ENCODE peak calls at places on chromosomes 16 and 17, in four cellular contexts. B is GM12865; A is mesenchymal stem cell; Q is CD4-positive, CD25-positive, alpha-beta regulatory T cell. L is an unnamed sample.
A peak's percentile ranks its signal among the peaks of the same experiment; 100 is the strongest.

GRCh38 chr16:74767749-74768148 is 6.9 kb downstream of the FA2H start:
- DNase-seq in A (no peak), B (no peak), Q (no peak), L (no peak)

GRCh38 chr16:83652898-83653297 is 154.9 kb upstream of the HSBP1 start:
- DNase-seq in Q (no peak), A (peak; percentile 1), B (no peak), L (peak; percentile 31)

GRCh38 chr16:11871193-11871592 is 19.9 kb upstream of the RSL1D1 start:
- DNase-seq in Q (no peak), B (no peak), A (peak; percentile 64), L (peak; percentile 59)

GRCh38 chr17:40553694-40554534 is 11.4 kb downstream of the CCR7 start:
- DNase-seq in B (no peak), A (peak; percentile 59), Q (no peak), L (peak; percentile 83)

GRCh38 chr16:89120281-89120680 is 26.6 kb downstream of the ACSF3 start:
- DNase-seq in B (no peak), A (no peak), Q (no peak), L (no peak)

GRCh38 chr17:77449373-77449907 is 308.7 kb downstream of the SEC14L1 start:
- DNase-seq in B (no peak), A (no peak), Q (no peak), L (no peak)

GRCh38 chr17:4152471-4152870 is 9.5 kb downstream of the CYB5D2 start:
- DNase-seq in A (peak; percentile 40), Q (no peak), B (no peak), L (no peak)

GRCh38 chr17:41521574-41522261 is 3.0 kb upstream of the KRT15 start:
- DNase-seq in B (no peak), Q (no peak), A (peak; percentile 90), L (peak; percentile 86)

GRCh38 chr16:31421587-31421986 is 6.6 kb downstream of the COX6A2 start:
- DNase-seq in A (no peak), Q (no peak), B (peak; percentile 64), L (no peak)

GRCh38 chr16:9119795-9120194 is 28.4 kb downstream of the HAPSTR1 start:
- DNase-seq in B (no peak), Q (no peak), A (no peak), L (peak; percentile 85)

GRCh38 chr17:58390884-58391283 is 26.4 kb downstream of the RNF43 start:
- DNase-seq in B (no peak), Q (no peak), A (no peak), L (no peak)
- H3K4me3 ChIP-seq in B (no peak overlapping the region), Q (no peak overlapping the region), A (no peak overlapping the region), L (no peak overlapping the region)

GRCh38 chr17:37746617-37747016 is 1.8 kb upstream of the HNF1B start:
- DNase-seq in Q (no peak), B (no peak), A (no peak), L (no peak)

GRCh38 chr17:37744633-37744927 is 279 bp downstream of the HNF1B start:
- DNase-seq in A (no peak), B (no peak), Q (no peak), L (no peak)

GRCh38 chr17:37745801-37746426 is 1.1 kb upstream of the HNF1B start:
- DNase-seq in Q (no peak), B (no peak), A (no peak), L (no peak)

GRCh38 chr17:37744961-37745800 is at the start of gene HNF1B:
- DNase-seq in Q (no peak), B (peak; percentile 68), A (no peak), L (no peak)

GRCh38 chr17:37747222-37747621 is 2.4 kb upstream of the HNF1B start:
- DNase-seq in Q (no peak), A (no peak), B (no peak), L (no peak)
- H3K4me3 ChIP-seq in Q (no peak overlapping the region), A (no peak overlapping the region), B (no peak overlapping the region), L (no peak overlapping the region)

DNA sequence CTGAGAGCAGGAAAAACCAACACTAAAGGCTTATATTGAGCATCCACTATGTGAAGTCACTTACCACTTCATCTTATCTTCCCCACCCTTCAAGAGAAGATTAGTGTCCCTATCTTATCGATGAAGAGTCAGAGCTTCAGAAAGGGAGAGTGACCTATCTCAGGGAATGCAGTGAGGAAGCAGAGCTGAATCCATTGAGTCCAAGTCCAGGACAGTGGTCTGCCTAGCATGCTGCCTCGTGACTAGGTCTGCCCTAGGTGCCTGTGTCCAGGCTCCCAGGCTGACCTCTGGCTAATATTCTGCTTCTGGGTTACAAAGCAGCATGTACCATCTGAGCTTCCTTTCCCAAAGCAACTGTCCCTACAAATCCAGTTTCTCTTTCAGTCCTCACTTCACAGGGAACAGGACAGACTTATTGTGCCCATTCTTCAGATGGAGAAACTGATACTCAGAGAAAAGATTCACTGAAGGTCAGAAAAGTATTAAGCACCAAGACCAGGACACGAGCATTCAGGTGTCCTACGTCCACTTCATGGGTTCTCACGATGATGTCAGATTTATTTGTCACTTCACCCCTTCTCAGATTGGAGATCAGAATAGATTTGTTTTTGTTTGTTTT is 13.3 kb upstream of the FZD2 start:
- DNase-seq in B (no peak), Q (no peak), A (no peak), L (no peak)
- H3K4me3 ChIP-seq in B (no peak overlapping the region), Q (no peak overlapping the region), A (no peak overlapping the region), L (no peak overlapping the region)

DNA sequence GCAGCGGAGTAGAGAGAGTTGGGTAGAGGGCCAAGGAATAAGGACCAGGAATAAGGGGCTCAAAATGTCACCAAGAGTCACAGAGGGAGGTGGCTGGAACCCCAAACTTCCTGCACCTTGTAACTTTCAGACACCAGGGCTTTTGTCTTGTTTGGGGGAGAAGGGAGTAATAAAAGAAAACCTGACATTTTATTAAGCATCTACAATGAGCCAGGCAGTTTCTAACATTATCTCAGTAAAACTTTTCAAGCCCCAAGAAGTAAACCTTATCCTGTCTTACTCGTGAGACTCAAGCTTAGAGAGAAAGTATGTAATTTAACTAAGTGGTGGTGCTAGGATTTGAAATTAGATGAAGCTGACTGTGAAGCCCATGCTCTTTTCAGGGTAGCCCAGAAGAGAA is 848 bp upstream of the MTMR4 start:
- DNase-seq in A (no peak), Q (no peak), B (no peak), L (no peak)
- H3K4me3 ChIP-seq in A (no peak overlapping the region), Q (peak overlapping the region; percentile 21), B (no peak overlapping the region), L (no peak overlapping the region)

GRCh38 chr16:46739934-46740333 is 8.2 kb downstream of the MYLK3 start:
- DNase-seq in B (no peak), A (no peak), Q (no peak), L (no peak)

GRCh38 chr16:46745594-46745993 is 2.5 kb downstream of the MYLK3 start:
- DNase-seq in Q (no peak), B (no peak), A (no peak), L (no peak)

GRCh38 chr16:46747777-46748651 is at the start of gene MYLK3:
- DNase-seq in B (no peak), A (peak; percentile 18), Q (no peak), L (peak; percentile 65)

GRCh38 chr16:46746821-46747776 is 1.0 kb downstream of the MYLK3 start:
- DNase-seq in B (no peak), A (peak; percentile 48), Q (no peak), L (no peak)

DNA sequence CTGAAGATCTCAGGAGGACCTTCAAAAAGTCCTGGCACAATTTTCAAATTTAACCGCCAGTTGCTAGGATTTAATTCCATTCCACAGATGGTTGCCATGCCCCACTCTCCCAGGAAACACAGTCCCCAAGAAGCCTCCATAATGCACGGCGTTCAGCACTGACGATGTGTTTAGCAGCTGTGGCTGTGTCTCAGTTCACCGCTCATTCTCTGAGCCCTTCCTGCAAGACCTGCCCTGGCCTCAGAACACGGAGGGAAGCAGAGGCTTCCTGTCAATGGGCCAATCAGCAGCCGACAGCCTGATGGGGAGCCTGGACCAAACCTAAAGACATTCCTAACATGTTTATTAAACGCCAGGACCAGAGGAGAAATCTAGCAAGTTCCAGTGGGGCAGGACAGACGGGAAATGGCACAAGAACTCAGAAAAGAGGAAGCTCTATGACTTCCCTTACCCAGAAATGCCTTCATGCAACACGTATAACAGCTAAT is 4.9 kb downstream of the MYLK3 start:
- DNase-seq in Q (no peak), B (peak; percentile 69), A (peak; percentile 26), L (peak; percentile 76)
- H3K4me3 ChIP-seq in Q (peak overlapping the region; percentile 21), B (no peak overlapping the region), A (no peak overlapping the region), L (no peak overlapping the region)